ENCODE peak calls at places on chromosomes 13 and 19, in seven cellular contexts. M, F, N, L, Z, W and K are unnamed samples.

GRCh38 chr19:53864308-53864836 is 3.3 kb upstream of the MYADM start:
- DNase-seq in F (no peak), Z (no peak), L (peak), N (no peak), W (no peak), M (no peak), K (no peak)

GRCh38 chr13:20160346-20161274 is at the start of gene GJA3:
- DNase-seq in W (peak), L (peak), F (no peak), Z (peak), N (no peak), M (peak), K (peak)

GRCh38 chr19:38290631-38291147 is 13.4 kb upstream of the C19orf33 start:
- DNase-seq in N (no peak), Z (no peak), F (no peak), W (no peak), L (peak), M (no peak), K (no peak)

GRCh38 chr19:8571006-8571411 is 6.2 kb downstream of the MYO1F start:
- DNase-seq in L (no peak), W (no peak), N (no peak), Z (no peak), F (no peak), M (peak), K (peak)

GRCh38 chr19:6318772-6319171 is 14.6 kb downstream of the ACER1 start:
- DNase-seq in Z (no peak), M (no peak), L (no peak), N (no peak), F (no peak), W (no peak), K (no peak)

GRCh38 chr13:46728777-46729176 is 68.2 kb downstream of the ESD start:
- DNase-seq in M (no peak), W (peak), Z (no peak), N (no peak), L (no peak), F (no peak), K (no peak)

GRCh38 chr13:95834134-95834765 is 157.3 kb downstream of the DNAJC3 start:
- DNase-seq in M (peak), W (peak), Z (peak), F (peak), L (peak), N (no peak), K (peak)

GRCh38 chr19:16886305-16886880 is 2.4 kb upstream of the F2RL3 start:
- DNase-seq in N (no peak), F (peak), W (no peak), M (no peak), L (peak), Z (no peak), K (no peak)

GRCh38 chr19:6061420-6062130 is 48.7 kb downstream of the RFX2 start:
- DNase-seq in N (no peak), Z (no peak), F (peak), M (no peak), L (no peak), W (no peak), K (no peak)

GRCh38 chr19:52248256-52248655 is 21.1 kb upstream of the ZNF766 start:
- DNase-seq in W (peak), N (no peak), F (peak), M (peak), L (peak), Z (peak), K (peak)

GRCh38 chr13:20264271-20265018 is 32.3 kb upstream of the GJB6 start:
- DNase-seq in N (no peak), M (no peak), W (no peak), L (no peak), Z (no peak), F (no peak), K (no peak)

GRCh38 chr13:102561933-102562332 is 34.9 kb upstream of the TPP2 start:
- DNase-seq in W (no peak), M (no peak), N (no peak), L (no peak), Z (no peak), F (no peak), K (no peak)

GRCh38 chr19:49766938-49767315 is at the start of gene AP2A1:
- DNase-seq in W (no peak), N (no peak), Z (no peak), L (no peak), F (no peak), M (no peak), K (no peak)

GRCh38 chr13:81395368-81395767 is 1054.4 kb upstream of the SPRY2 start:
- DNase-seq in W (no peak), L (peak), N (no peak), Z (no peak), F (no peak), M (no peak), K (no peak)

GRCh38 chr19:1469200-1469935 is 9.6 kb downstream of the C19orf25 start:
- DNase-seq in W (no peak), M (peak), N (no peak), L (peak), F (no peak), Z (no peak), K (no peak)

GRCh38 chr19:50893047-50893737 is 18.0 kb downstream of the KLK4 start:
- DNase-seq in F (no peak), W (no peak), N (no peak), L (peak), Z (no peak), M (no peak), K (no peak)

GRCh38 chr13:66875264-66875663 is 354.9 kb downstream of the PCDH9 start:
- DNase-seq in N (no peak), Z (no peak), M (no peak), L (no peak), W (no peak), F (no peak), K (no peak)

GRCh38 chr13:113152894-113153809 is 5.3 kb upstream of the PROZ start:
- DNase-seq in F (peak), W (peak), N (no peak), Z (no peak), M (peak), L (peak), K (no peak)

GRCh38 chr13:97460004-97460756 is 26.2 kb downstream of the RAP2A start:
- DNase-seq in F (no peak), L (no peak), M (no peak), W (no peak), N (no peak), Z (no peak), K (no peak)

GRCh38 chr13:45521292-45521691 is 56.6 kb downstream of the COG3 start:
- DNase-seq in M (no peak), N (no peak), Z (no peak), W (no peak), F (no peak), L (no peak), K (no peak)

GRCh38 chr19:41426952-41427646 is at the start of gene B3GNT8:
- DNase-seq in F (peak), M (peak), N (no peak), Z (no peak), W (peak), L (peak), K (no peak)

GRCh38 chr19:53332484-53332883 is 1.1 kb upstream of the ZNF845 start:
- DNase-seq in N (no peak), F (no peak), W (no peak), Z (no peak), L (no peak), M (no peak), K (no peak)

GRCh38 chr19:32318884-32319520 is 26.4 kb upstream of the ZNF507 start:
- DNase-seq in W (peak), N (no peak), L (peak), Z (no peak), F (no peak), M (no peak), K (no peak)

GRCh38 chr19:15672580-15673175 is at the start of gene CYP4F12:
- DNase-seq in F (peak), L (peak), W (no peak), N (no peak), M (no peak), Z (no peak), K (no peak)

GRCh38 chr13:93233997-93234416 is 7.4 kb downstream of the GPC6 start:
- DNase-seq in Z (no peak), W (no peak), N (no peak), F (no peak), L (no peak), M (no peak), K (no peak)

GRCh38 chr19:33690461-33691427 is 69.0 kb downstream of the CHST8 start:
- DNase-seq in Z (no peak), N (no peak), M (no peak), W (no peak), L (no peak), F (no peak), K (no peak)

GRCh38 chr13:20057214-20057613 is 98.7 kb downstream of the ZMYM2 start:
- DNase-seq in N (no peak), W (no peak), F (no peak), Z (no peak), L (no peak), M (no peak), K (no peak)

GRCh38 chr19:7831452-7831851 is 1.4 kb downstream of the EVI5L start:
- DNase-seq in F (no peak), W (peak), M (no peak), Z (no peak), N (no peak), L (no peak), K (no peak)

GRCh38 chr13:35690546-35690945 is 214.1 kb upstream of the MAB21L1 start:
- DNase-seq in L (no peak), Z (no peak), F (no peak), N (no peak), W (no peak), M (no peak), K (no peak)